ENCODE peak calls at places on chromosomes 2 and 18, in four cellular contexts. Y is cerebellum; L is stimulated activated CD8-positive, alpha-beta memory T cell treated with anti-CD3 and anti-CD28 coated beads, Interleukin-12 subunit alpha, Interleukin-12 subunit beta, amount 100 ng/mL, for 1 hour; I is cerebellar nuclear complex. X is an unnamed sample.

GRCh38 chr18:23938046-23938756 is 76.4 kb upstream of the TTC39C start:
- DNase-seq in L (no peak), Y (no peak), I (no peak), X (no peak)

GRCh38 chr18:68796936-68797690 is 767 bp upstream of the CCDC102B start:
- DNase-seq in I (no peak), L (no peak), Y (no peak), X (peak; percentile 85)

GRCh38 chr2:119544075-119545031 is at the start of gene CFAP221:
- DNase-seq in I (no peak), L (no peak), Y (peak; percentile 67), X (peak; percentile 31)

GRCh38 chr18:42706618-42707017 is 408.9 kb downstream of the RIT2 start:
- DNase-seq in Y (no peak), L (no peak), I (no peak), X (peak; percentile 1)

GRCh38 chr2:39837856-39838453 is 58.9 kb upstream of the THUMPD2 start:
- DNase-seq in I (no peak), Y (no peak), L (no peak), X (peak; percentile 51)

GRCh38 chr2:229170907-229171306 is 100.2 kb downstream of the PID1 start:
- DNase-seq in I (no peak), L (no peak), Y (no peak), X (no peak)

GRCh38 chr2:240240017-240240416 is 99.6 kb upstream of the OTOS start:
- DNase-seq in I (no peak), Y (no peak), L (no peak), X (no peak)

GRCh38 chr2:25824216-25824615 is 54.1 kb downstream of the ASXL2 start:
- DNase-seq in I (no peak), Y (no peak), L (no peak), X (no peak)

GRCh38 chr18:12460874-12461273 is 53.1 kb downstream of the PRELID3A start:
- DNase-seq in L (no peak), I (no peak), Y (no peak), X (no peak)

GRCh38 chr18:57445488-57446319 is 10.5 kb downstream of the ONECUT2 start:
- DNase-seq in I (no peak), Y (no peak), L (no peak), X (no peak)

GRCh38 chr2:59885536-59885935 is 667.9 kb downstream of the BCL11A start:
- DNase-seq in I (no peak), L (no peak), Y (no peak), X (no peak)

GRCh38 chr2:208265371-208265806 is 666 bp upstream of the PIKFYVE start:
- DNase-seq in L (no peak), I (peak; percentile 8), Y (peak; percentile 32), X (peak; percentile 41)

GRCh38 chr18:29154196-29154757 is 977.3 kb upstream of the CDH2 start:
- DNase-seq in L (no peak), Y (no peak), I (no peak), X (peak; percentile 62)